ENCODE peak calls at places on chromosomes 16 and 17, in six cellular contexts. One of them, this sample, is unnamed.

GRCh38 chr16:26787924-26788323 is 278.8 kb upstream of the C16orf82 start:
- DNase-seq in HepG2: no peak
- DNase-seq in K562: peak; percentile 40
- DNase-seq in GM12878: no peak
- DNase-seq in GM12891: no peak
- DNase-seq in H1: no peak
- DNase-seq in this sample: no peak

GRCh38 chr16:4679156-4679853 is 14.1 kb upstream of the NUDT16L1 start:
- DNase-seq in GM12891: no peak
- DNase-seq in GM12878: no peak
- DNase-seq in K562: no peak
- DNase-seq in HepG2: peak; percentile 18
- DNase-seq in H1: no peak
- DNase-seq in this sample: no peak

GRCh38 chr17:34996422-34997029 is 16.2 kb downstream of the LIG3 start:
- DNase-seq in GM12891: no peak
- DNase-seq in K562: no peak
- DNase-seq in HepG2: no peak
- DNase-seq in GM12878: no peak
- DNase-seq in H1: no peak
- DNase-seq in this sample: no peak

GRCh38 chr16:72094266-72094610 is 591 bp downstream of the DHX38 start:
- DNase-seq in GM12891: no peak
- DNase-seq in K562: peak; percentile 27
- DNase-seq in GM12878: no peak
- DNase-seq in H1: no peak
- DNase-seq in HepG2: no peak
- DNase-seq in this sample: no peak

GRCh38 chr16:8173111-8173644 is 417.1 kb downstream of the TMEM114 start:
- DNase-seq in HepG2: peak; percentile 98
- DNase-seq in GM12891: peak; percentile 27
- DNase-seq in GM12878: peak; percentile 2
- DNase-seq in H1: peak; percentile 72
- DNase-seq in K562: peak; percentile 85
- DNase-seq in this sample: no peak

GRCh38 chr17:50527949-50528474 is 4.5 kb upstream of the EPN3 start:
- DNase-seq in GM12878: no peak
- DNase-seq in GM12891: no peak
- DNase-seq in H1: no peak
- DNase-seq in HepG2: no peak
- DNase-seq in K562: no peak
- DNase-seq in this sample: no peak

GRCh38 chr16:85172465-85173071 is 60.3 kb upstream of the CIBAR2 start:
- DNase-seq in K562: peak; percentile 53
- DNase-seq in GM12891: no peak
- DNase-seq in GM12878: no peak
- DNase-seq in HepG2: peak; percentile 75
- DNase-seq in H1: no peak
- DNase-seq in this sample: no peak

GRCh38 chr17:11240841-11241610 is at the start of gene SHISA6:
- DNase-seq in GM12891: no peak
- DNase-seq in K562: no peak
- DNase-seq in HepG2: no peak
- DNase-seq in H1: no peak
- DNase-seq in GM12878: no peak
- DNase-seq in this sample: no peak

GRCh38 chr17:46179375-46179999 is 13.7 kb downstream of the KANSL1 start:
- DNase-seq in K562: no peak
- DNase-seq in H1: no peak
- DNase-seq in HepG2: no peak
- DNase-seq in GM12891: peak; percentile 27
- DNase-seq in GM12878: peak; percentile 73
- DNase-seq in this sample: no peak

GRCh38 chr16:85570213-85570734 is 42.8 kb upstream of the GSE1 start:
- DNase-seq in HepG2: no peak
- DNase-seq in H1: no peak
- DNase-seq in GM12891: no peak
- DNase-seq in K562: no peak
- DNase-seq in GM12878: no peak
- DNase-seq in this sample: peak; percentile 52

GRCh38 chr17:50352072-50352692 is 6.3 kb downstream of the XYLT2 start:
- DNase-seq in K562: no peak
- DNase-seq in GM12878: no peak
- DNase-seq in H1: no peak
- DNase-seq in HepG2: no peak
- DNase-seq in GM12891: no peak
- DNase-seq in this sample: no peak

GRCh38 chr17:79920751-79921410 is 81.6 kb upstream of the CBX4 start:
- DNase-seq in H1: no peak
- DNase-seq in GM12891: no peak
- DNase-seq in HepG2: no peak
- DNase-seq in GM12878: no peak
- DNase-seq in K562: no peak
- DNase-seq in this sample: no peak

GRCh38 chr17:57132663-57133062 is 47.6 kb downstream of the AKAP1 start:
- DNase-seq in HepG2: no peak
- DNase-seq in GM12878: no peak
- DNase-seq in K562: no peak
- DNase-seq in H1: no peak
- DNase-seq in GM12891: no peak
- DNase-seq in this sample: no peak

GRCh38 chr17:1259910-1260389 is 10.3 kb upstream of the BHLHA9 start:
- DNase-seq in GM12878: no peak
- DNase-seq in H1: no peak
- DNase-seq in HepG2: no peak
- DNase-seq in K562: no peak
- DNase-seq in GM12891: no peak
- DNase-seq in this sample: no peak

GRCh38 chr16:67461600-67462278 is 19.2 kb downstream of the ATP6V0D1 start:
- DNase-seq in K562: no peak
- DNase-seq in GM12878: no peak
- DNase-seq in HepG2: no peak
- DNase-seq in GM12891: no peak
- DNase-seq in H1: no peak
- DNase-seq in this sample: no peak

GRCh38 chr16:67917140-67917851 is 14.4 kb downstream of the CTRL start:
- DNase-seq in GM12878: no peak
- DNase-seq in K562: no peak
- DNase-seq in GM12891: no peak
- DNase-seq in HepG2: no peak
- DNase-seq in H1: no peak
- DNase-seq in this sample: no peak

GRCh38 chr16:51621610-51622009 is 470.5 kb upstream of the SALL1 start:
- DNase-seq in K562: no peak
- DNase-seq in GM12878: no peak
- DNase-seq in GM12891: no peak
- DNase-seq in HepG2: no peak
- DNase-seq in H1: no peak
- DNase-seq in this sample: no peak

GRCh38 chr16:57742543-57742942 is 7.0 kb downstream of the KATNB1 start:
- DNase-seq in K562: peak; percentile 39
- DNase-seq in H1: no peak
- DNase-seq in GM12878: no peak
- DNase-seq in HepG2: no peak
- DNase-seq in GM12891: no peak
- DNase-seq in this sample: no peak

GRCh38 chr16:49580751-49581303 is 207.2 kb downstream of the C16orf78 start:
- DNase-seq in GM12878: no peak
- DNase-seq in HepG2: no peak
- DNase-seq in GM12891: no peak
- DNase-seq in K562: no peak
- DNase-seq in H1: no peak
- DNase-seq in this sample: no peak

GRCh38 chr17:48160177-48160967 is 52.8 kb downstream of the SNX11 start:
- DNase-seq in H1: peak; percentile 88
- DNase-seq in HepG2: no peak
- DNase-seq in GM12878: no peak
- DNase-seq in GM12891: no peak
- DNase-seq in K562: no peak
- DNase-seq in this sample: no peak

DNA sequence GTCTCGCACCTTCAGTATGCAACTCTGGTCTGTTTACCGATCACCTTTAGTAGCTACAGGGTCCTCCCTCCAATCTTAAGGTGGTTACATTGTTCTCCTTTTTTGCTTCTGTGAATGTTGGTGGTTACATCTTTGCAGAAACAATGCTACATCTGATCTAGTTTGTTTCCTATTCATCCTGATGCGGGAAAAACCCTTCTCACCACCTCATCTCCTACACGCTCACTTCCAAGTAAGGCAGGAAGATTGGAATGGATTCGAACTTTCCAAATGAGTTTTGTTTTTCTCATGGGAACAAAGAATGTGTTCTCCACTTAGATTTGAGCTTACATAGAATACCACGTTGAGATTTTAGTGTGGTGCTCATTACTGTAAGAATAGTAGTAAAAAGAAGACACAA is 14.5 kb downstream of the ZC3H18 start:
- DNase-seq in H1: no peak
- DNase-seq in GM12891: no peak
- DNase-seq in HepG2: no peak
- DNase-seq in GM12878: no peak
- DNase-seq in K562: no peak
- DNase-seq in this sample: no peak
- TF ChIP-seq TAF1 in H1: no peak
- TF ChIP-seq TAF1 in GM12891: no peak
- TF ChIP-seq TAF1 in HepG2: no peak
- TF ChIP-seq TAF1 in GM12878: no peak
- TF ChIP-seq TAF1 in K562: no peak
- TF ChIP-seq TAF1 in this sample: no peak

GRCh38 chr17:7575481-7575883 is 4.0 kb upstream of the CD68 start:
- DNase-seq in GM12891: no peak
- DNase-seq in K562: no peak
- DNase-seq in H1: no peak
- DNase-seq in HepG2: no peak
- DNase-seq in GM12878: no peak
- DNase-seq in this sample: no peak
- TF ChIP-seq POLR2A in GM12891: peak; percentile 58
- TF ChIP-seq POLR2A in K562: no peak
- TF ChIP-seq POLR2A in H1: peak; percentile 17
- TF ChIP-seq POLR2A in HepG2: no peak
- TF ChIP-seq POLR2A in GM12878: peak; percentile 27
- TF ChIP-seq POLR2A in this sample: peak; percentile 50

GRCh38 chr17:64261422-64262124 is 1.5 kb downstream of the TEX2 start:
- DNase-seq in GM12878: no peak
- DNase-seq in GM12891: no peak
- DNase-seq in K562: peak; percentile 45
- DNase-seq in H1: no peak
- DNase-seq in HepG2: no peak
- DNase-seq in this sample: no peak

GRCh38 chr17:64259436-64259835 is 3.6 kb downstream of the TEX2 start:
- DNase-seq in K562: no peak
- DNase-seq in H1: no peak
- DNase-seq in HepG2: no peak
- DNase-seq in GM12878: no peak
- DNase-seq in GM12891: no peak
- DNase-seq in this sample: no peak

GRCh38 chr17:64262422-64263260 is at the start of gene TEX2:
- DNase-seq in GM12891: peak; percentile 52
- DNase-seq in HepG2: peak; percentile 39
- DNase-seq in GM12878: no peak
- DNase-seq in H1: no peak
- DNase-seq in K562: peak; percentile 57
- DNase-seq in this sample: peak; percentile 53

GRCh38 chr17:64262125-64262421 is 987 bp downstream of the TEX2 start:
- DNase-seq in GM12878: no peak
- DNase-seq in K562: no peak
- DNase-seq in H1: no peak
- DNase-seq in HepG2: peak; percentile 41
- DNase-seq in GM12891: no peak
- DNase-seq in this sample: no peak

DNA sequence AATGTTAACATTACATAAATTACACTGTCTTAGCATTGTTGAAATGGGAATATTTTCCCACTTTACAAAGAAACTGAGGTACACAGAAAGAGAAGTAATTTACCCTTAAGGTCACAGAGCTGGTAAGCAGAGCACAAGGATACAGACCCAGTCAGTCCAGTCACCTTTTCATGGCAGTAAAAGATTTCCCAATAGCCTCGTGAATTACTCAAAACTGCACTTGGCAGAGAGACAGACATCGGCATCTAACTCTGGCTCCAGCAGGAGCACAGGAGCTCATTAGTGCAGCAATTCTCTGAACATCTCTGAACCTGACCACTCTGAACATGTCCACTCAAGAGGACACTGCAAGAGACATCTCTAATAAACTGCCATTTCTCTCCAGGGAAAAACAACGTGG is 3.1 kb downstream of the TEX2 start:
- DNase-seq in GM12878: no peak
- DNase-seq in H1: no peak
- DNase-seq in K562: no peak
- DNase-seq in HepG2: no peak
- DNase-seq in GM12891: no peak
- DNase-seq in this sample: no peak
- TF ChIP-seq TAF1 in GM12878: no peak
- TF ChIP-seq TAF1 in H1: no peak
- TF ChIP-seq TAF1 in K562: no peak
- TF ChIP-seq TAF1 in HepG2: no peak
- TF ChIP-seq TAF1 in GM12891: no peak
- TF ChIP-seq TAF1 in this sample: no peak

DNA sequence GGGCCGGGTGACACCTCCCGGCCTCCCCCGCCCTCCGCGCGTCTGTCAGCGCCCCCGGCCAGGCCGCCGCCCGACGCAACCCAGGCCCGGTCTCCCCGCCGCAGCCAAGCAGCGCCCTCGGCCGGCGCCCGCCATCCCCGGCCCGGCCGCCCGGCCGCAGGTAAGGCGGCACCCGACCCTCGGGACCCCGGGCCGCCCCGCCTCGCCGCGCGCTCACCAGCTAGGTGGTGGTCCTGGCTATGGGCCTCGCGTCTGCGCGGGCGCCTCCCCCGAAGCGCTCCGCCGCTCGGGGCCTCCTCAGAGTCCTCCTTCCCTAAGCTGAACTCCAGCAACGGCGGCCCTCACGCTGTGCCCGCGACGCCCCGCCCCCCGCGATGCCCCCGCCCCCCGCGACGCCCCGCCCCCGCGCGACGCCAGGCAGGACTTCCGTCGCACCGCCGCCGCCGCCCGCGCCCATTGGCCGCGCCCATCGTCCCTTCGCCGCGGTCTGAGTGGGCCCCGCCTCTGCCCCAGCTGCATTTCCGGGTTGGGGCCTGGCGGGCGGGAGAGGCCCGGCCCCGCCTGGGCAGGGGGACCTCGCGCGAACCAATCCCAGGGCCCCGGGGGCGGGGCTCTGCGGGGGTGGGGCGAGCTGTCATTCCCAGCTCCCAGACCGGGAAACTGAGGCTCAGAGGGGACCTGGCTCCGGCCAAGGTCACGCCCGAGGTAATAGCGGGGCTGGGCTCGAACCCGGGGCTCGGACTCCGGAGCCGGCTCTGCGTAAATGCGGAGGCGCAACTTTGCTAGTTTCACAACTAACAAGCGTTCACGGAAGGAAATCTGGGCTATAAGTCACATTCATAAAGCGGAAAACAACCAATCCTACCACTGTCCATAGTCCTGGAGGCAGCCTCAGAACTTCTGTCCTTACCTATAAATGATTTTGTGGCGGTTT is 9.0 kb upstream of the KCTD5 start:
- DNase-seq in GM12891: peak; percentile 93
- DNase-seq in K562: peak; percentile 95
- DNase-seq in GM12878: peak; percentile 54
- DNase-seq in HepG2: peak; percentile 86
- DNase-seq in H1: peak; percentile 71
- DNase-seq in this sample: peak; percentile 93
- TF ChIP-seq POLR2A in GM12891: peak; percentile 21
- TF ChIP-seq POLR2A in K562: peak; percentile 60
- TF ChIP-seq POLR2A in GM12878: peak; percentile 82
- TF ChIP-seq POLR2A in HepG2: peak; percentile 52
- TF ChIP-seq POLR2A in H1: no peak
- TF ChIP-seq POLR2A in this sample: peak; percentile 71

This sample was measured in GM12892.